ENCODE peak calls at places on chromosomes 4 and X, in six cellular contexts. One of them, this sample, is unnamed.

GRCh38 chrX:134865730-134866129 is 125.1 kb upstream of the SMIM10 start:
- ATAC-seq in aorta: no peak
- ATAC-seq in naive thymus-derived CD4-positive, alpha-beta T cell: no peak
- ATAC-seq in right cardiac atrium: no peak
- ATAC-seq in heart right ventricle: no peak
- ATAC-seq in upper lobe of left lung: no peak
- ATAC-seq in this sample: no peak

GRCh38 chr4:47654972-47655693 is 170.1 kb downstream of the ATP10D start:
- ATAC-seq in aorta: no peak
- ATAC-seq in naive thymus-derived CD4-positive, alpha-beta T cell: no peak
- ATAC-seq in right cardiac atrium: no peak
- ATAC-seq in heart right ventricle: no peak
- ATAC-seq in upper lobe of left lung: no peak
- ATAC-seq in this sample: no peak

GRCh38 chrX:11672213-11672612 is 6.5 kb upstream of the ARHGAP6 start:
- ATAC-seq in aorta: no peak
- ATAC-seq in naive thymus-derived CD4-positive, alpha-beta T cell: no peak
- ATAC-seq in right cardiac atrium: no peak
- ATAC-seq in heart right ventricle: no peak
- ATAC-seq in upper lobe of left lung: no peak
- ATAC-seq in this sample: no peak

GRCh38 chr4:32147446-32148064 is 1427.4 kb downstream of the PCDH7 start:
- ATAC-seq in aorta: no peak
- ATAC-seq in naive thymus-derived CD4-positive, alpha-beta T cell: no peak
- ATAC-seq in right cardiac atrium: no peak
- ATAC-seq in heart right ventricle: no peak
- ATAC-seq in upper lobe of left lung: no peak
- ATAC-seq in this sample: no peak

GRCh38 chrX:130144509-130144908 is 21.1 kb downstream of the AIFM1 start:
- ATAC-seq in aorta: no peak
- ATAC-seq in naive thymus-derived CD4-positive, alpha-beta T cell: no peak
- ATAC-seq in right cardiac atrium: no peak
- ATAC-seq in heart right ventricle: no peak
- ATAC-seq in upper lobe of left lung: no peak
- ATAC-seq in this sample: no peak

GRCh38 chr4:61889117-61889516 is 689.0 kb downstream of the ADGRL3 start:
- ATAC-seq in aorta: no peak
- ATAC-seq in naive thymus-derived CD4-positive, alpha-beta T cell: no peak
- ATAC-seq in right cardiac atrium: no peak
- ATAC-seq in heart right ventricle: no peak
- ATAC-seq in upper lobe of left lung: no peak
- ATAC-seq in this sample: no peak

GRCh38 chrX:130295519-130296314 is 27.0 kb upstream of the ZNF280C start:
- ATAC-seq in aorta: no peak
- ATAC-seq in naive thymus-derived CD4-positive, alpha-beta T cell: no peak
- ATAC-seq in right cardiac atrium: no peak
- ATAC-seq in heart right ventricle: no peak
- ATAC-seq in upper lobe of left lung: no peak
- ATAC-seq in this sample: no peak

GRCh38 chrX:150766351-150767044 is 73.3 kb downstream of the MTMR1 start:
- ATAC-seq in aorta: no peak
- ATAC-seq in naive thymus-derived CD4-positive, alpha-beta T cell: no peak
- ATAC-seq in right cardiac atrium: no peak
- ATAC-seq in heart right ventricle: no peak
- ATAC-seq in upper lobe of left lung: no peak
- ATAC-seq in this sample: no peak

GRCh38 chrX:10176121-10177003 is 19.6 kb downstream of the CLCN4 start:
- ATAC-seq in aorta: no peak
- ATAC-seq in naive thymus-derived CD4-positive, alpha-beta T cell: no peak
- ATAC-seq in right cardiac atrium: peak; percentile 26
- ATAC-seq in heart right ventricle: no peak
- ATAC-seq in upper lobe of left lung: no peak
- ATAC-seq in this sample: no peak

GRCh38 chr4:113375964-113376666 is 326.7 kb downstream of the ANK2 start:
- ATAC-seq in aorta: no peak
- ATAC-seq in naive thymus-derived CD4-positive, alpha-beta T cell: no peak
- ATAC-seq in right cardiac atrium: peak; percentile 54
- ATAC-seq in heart right ventricle: peak; percentile 63
- ATAC-seq in upper lobe of left lung: no peak
- ATAC-seq in this sample: no peak

GRCh38 chr4:158914178-158914577 is 145.4 kb downstream of the FNIP2 start:
- ATAC-seq in aorta: peak; percentile 80
- ATAC-seq in naive thymus-derived CD4-positive, alpha-beta T cell: no peak
- ATAC-seq in right cardiac atrium: peak; percentile 47
- ATAC-seq in heart right ventricle: peak; percentile 55
- ATAC-seq in upper lobe of left lung: peak; percentile 77
- ATAC-seq in this sample: peak; percentile 78

GRCh38 chr4:3037957-3038451 is 36.3 kb downstream of the HTT-AS start:
- ATAC-seq in aorta: no peak
- ATAC-seq in naive thymus-derived CD4-positive, alpha-beta T cell: peak; percentile 10
- ATAC-seq in right cardiac atrium: peak; percentile 36
- ATAC-seq in heart right ventricle: peak; percentile 66
- ATAC-seq in upper lobe of left lung: no peak
- ATAC-seq in this sample: no peak

GRCh38 chr4:78121338-78121904 is 64.3 kb downstream of the FRAS1 start:
- ATAC-seq in aorta: peak; percentile 63
- ATAC-seq in naive thymus-derived CD4-positive, alpha-beta T cell: no peak
- ATAC-seq in right cardiac atrium: peak; percentile 99
- ATAC-seq in heart right ventricle: peak; percentile 100
- ATAC-seq in upper lobe of left lung: peak; percentile 61
- ATAC-seq in this sample: no peak
- H3K27ac ChIP-seq in aorta: peak overlapping the region; percentile 38
- H3K27ac ChIP-seq in naive thymus-derived CD4-positive, alpha-beta T cell: no peak overlapping the region
- H3K27ac ChIP-seq in right cardiac atrium: peak overlapping the region; percentile 26
- H3K27ac ChIP-seq in heart right ventricle: no peak overlapping the region
- H3K27ac ChIP-seq in upper lobe of left lung: no peak overlapping the region
- H3K27ac ChIP-seq in this sample: no peak overlapping the region

DNA sequence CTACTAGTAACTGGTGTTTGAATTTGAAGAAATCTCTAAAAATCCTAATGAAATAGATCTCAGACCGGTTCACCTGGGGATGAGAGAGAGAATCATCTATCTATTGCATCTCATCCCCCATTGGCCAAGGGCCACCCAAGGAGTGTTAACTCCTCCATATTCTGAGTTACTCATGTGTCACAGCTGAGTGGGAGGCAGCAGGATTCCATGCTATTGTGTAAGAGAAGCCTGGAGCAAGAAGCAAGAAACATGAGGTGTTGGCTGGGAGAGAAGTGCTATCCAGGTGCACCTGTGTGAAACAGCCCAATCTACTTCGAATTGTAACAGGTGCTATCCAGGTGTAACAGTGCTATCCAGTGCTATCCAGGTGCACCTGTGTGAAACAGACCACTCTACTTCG is 150.3 kb upstream of the MAOA start:
- ATAC-seq in aorta: no peak
- ATAC-seq in naive thymus-derived CD4-positive, alpha-beta T cell: no peak
- ATAC-seq in right cardiac atrium: no peak
- ATAC-seq in heart right ventricle: no peak
- ATAC-seq in upper lobe of left lung: no peak
- ATAC-seq in this sample: no peak
- H3K27ac ChIP-seq in aorta: no peak overlapping the region
- H3K27ac ChIP-seq in naive thymus-derived CD4-positive, alpha-beta T cell: no peak overlapping the region
- H3K27ac ChIP-seq in right cardiac atrium: no peak overlapping the region
- H3K27ac ChIP-seq in heart right ventricle: no peak overlapping the region
- H3K27ac ChIP-seq in upper lobe of left lung: no peak overlapping the region
- H3K27ac ChIP-seq in this sample: no peak overlapping the region

DNA sequence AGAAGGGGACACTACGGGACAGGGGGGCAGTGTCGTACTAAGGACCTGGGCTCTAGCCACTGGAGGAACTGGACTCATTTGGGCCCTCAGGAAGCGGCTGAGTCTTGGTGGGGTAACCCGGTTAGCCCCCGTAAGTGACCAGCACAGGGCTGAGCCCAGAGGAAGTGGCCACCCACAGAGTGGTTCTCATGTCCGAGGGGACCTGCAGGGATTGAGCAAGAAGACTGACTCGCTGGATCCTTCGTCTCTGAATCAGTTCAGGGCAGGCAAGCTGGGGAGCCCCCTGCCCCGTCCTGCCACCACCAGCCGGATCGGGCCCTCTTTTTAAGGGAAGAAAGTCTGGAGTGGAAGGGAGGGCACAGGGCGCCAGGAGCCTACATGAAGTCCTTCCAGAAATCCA is 719 bp upstream of the BGN start:
- ATAC-seq in aorta: no peak
- ATAC-seq in naive thymus-derived CD4-positive, alpha-beta T cell: no peak
- ATAC-seq in right cardiac atrium: no peak
- ATAC-seq in heart right ventricle: peak; percentile 5
- ATAC-seq in upper lobe of left lung: peak; percentile 43
- ATAC-seq in this sample: peak; percentile 11
- H3K27ac ChIP-seq in aorta: peak overlapping the region; percentile 77
- H3K27ac ChIP-seq in naive thymus-derived CD4-positive, alpha-beta T cell: no peak overlapping the region
- H3K27ac ChIP-seq in right cardiac atrium: peak overlapping the region; percentile 67
- H3K27ac ChIP-seq in heart right ventricle: peak overlapping the region; percentile 77
- H3K27ac ChIP-seq in upper lobe of left lung: no peak overlapping the region
- H3K27ac ChIP-seq in this sample: peak overlapping the region; percentile 67

GRCh38 chr4:98586231-98586630 is 72.2 kb downstream of the TSPAN5 start:
- ATAC-seq in aorta: no peak
- ATAC-seq in naive thymus-derived CD4-positive, alpha-beta T cell: no peak
- ATAC-seq in right cardiac atrium: no peak
- ATAC-seq in heart right ventricle: no peak
- ATAC-seq in upper lobe of left lung: no peak
- ATAC-seq in this sample: no peak
- H3K27ac ChIP-seq in aorta: no peak overlapping the region
- H3K27ac ChIP-seq in naive thymus-derived CD4-positive, alpha-beta T cell: no peak overlapping the region
- H3K27ac ChIP-seq in right cardiac atrium: no peak overlapping the region
- H3K27ac ChIP-seq in heart right ventricle: no peak overlapping the region
- H3K27ac ChIP-seq in upper lobe of left lung: no peak overlapping the region
- H3K27ac ChIP-seq in this sample: no peak overlapping the region

GRCh38 chrX:74925210-74926088 is at the start of gene NEXMIF:
- ATAC-seq in aorta: peak; percentile 62
- ATAC-seq in naive thymus-derived CD4-positive, alpha-beta T cell: peak; percentile 84
- ATAC-seq in right cardiac atrium: peak; percentile 78
- ATAC-seq in heart right ventricle: peak; percentile 70
- ATAC-seq in upper lobe of left lung: peak; percentile 78
- ATAC-seq in this sample: peak; percentile 65
- H3K27ac ChIP-seq in aorta: peak within 1 kb of the TSS; percentile 13
- H3K27ac ChIP-seq in naive thymus-derived CD4-positive, alpha-beta T cell: peak within 1 kb of the TSS; percentile 53
- H3K27ac ChIP-seq in right cardiac atrium: no peak within 1 kb of the TSS
- H3K27ac ChIP-seq in heart right ventricle: no peak within 1 kb of the TSS
- H3K27ac ChIP-seq in upper lobe of left lung: peak within 1 kb of the TSS; percentile 18
- H3K27ac ChIP-seq in this sample: peak within 1 kb of the TSS; percentile 86

GRCh38 chr4:141153751-141154510 is 20.7 kb upstream of the RNF150 start:
- ATAC-seq in aorta: no peak
- ATAC-seq in naive thymus-derived CD4-positive, alpha-beta T cell: no peak
- ATAC-seq in right cardiac atrium: peak; percentile 83
- ATAC-seq in heart right ventricle: peak; percentile 91
- ATAC-seq in upper lobe of left lung: no peak
- ATAC-seq in this sample: no peak
- H3K27ac ChIP-seq in aorta: no peak overlapping the region
- H3K27ac ChIP-seq in naive thymus-derived CD4-positive, alpha-beta T cell: no peak overlapping the region
- H3K27ac ChIP-seq in right cardiac atrium: peak overlapping the region; percentile 13
- H3K27ac ChIP-seq in heart right ventricle: no peak overlapping the region
- H3K27ac ChIP-seq in upper lobe of left lung: no peak overlapping the region
- H3K27ac ChIP-seq in this sample: no peak overlapping the region

This sample was measured in gastroesophageal sphincter.